ENCODE peak calls at places on chromosomes 7 and 10, in six cellular contexts. F is stimulated activated CD4-positive, alpha-beta T cell treated with anti-CD3 and anti-CD28 coated beads, Interleukin-15, amount 100 ng/mL, for 48 hours; P is Kasumi-1; V is activated naive CD8-positive, alpha-beta T cell treated with anti-CD3 and anti-CD28 coated beads, Interleukin-2, amount 50 U/mL, for 16 hours; R is HT1080; W is smooth muscle cell of the brain vasculature. K is an unnamed sample.

GRCh38 chr10:53980210-53980609 is 820.8 kb downstream of the PCDH15 start:
- DNase-seq in F (no peak), R (no peak), W (no peak), V (no peak), P (no peak), K (no peak)

GRCh38 chr7:1707756-1708611 is 37.9 kb downstream of the ELFN1 start:
- DNase-seq in P (no peak), V (no peak), R (no peak), W (no peak), F (no peak), K (no peak)

GRCh38 chr10:60182691-60183090 is 207.0 kb downstream of the ANK3 start:
- DNase-seq in R (no peak), W (no peak), F (no peak), V (no peak), P (no peak), K (no peak)

GRCh38 chr7:144468990-144469732 is 65.7 kb upstream of the NOBOX start:
- DNase-seq in V (no peak), W (peak; percentile 1), F (no peak), P (no peak), R (peak; percentile 10), K (no peak)

GRCh38 chr10:101319241-101319915 is 34.6 kb upstream of the BTRC start:
- DNase-seq in R (no peak), V (no peak), P (no peak), W (no peak), F (no peak), K (no peak)

GRCh38 chr10:88194041-88194887 is 330.8 kb downstream of the PTEN start:
- DNase-seq in V (no peak), P (peak; percentile 26), F (peak; percentile 4), W (no peak), R (peak; percentile 60), K (no peak)

GRCh38 chr10:91206427-91206826 is 14.0 kb upstream of the PCGF5 start:
- DNase-seq in W (no peak), R (no peak), V (no peak), P (peak; percentile 40), F (no peak), K (no peak)

GRCh38 chr10:72273410-72274212 is at the start of gene DDIT4:
- DNase-seq in R (peak; percentile 99), P (peak; percentile 99), V (peak; percentile 89), W (peak; percentile 97), F (peak; percentile 99), K (peak; percentile 99)

GRCh38 chr7:140655511-140656408 is 15.1 kb upstream of the DENND2A start:
- DNase-seq in P (no peak), W (no peak), R (no peak), V (no peak), F (no peak), K (no peak)

GRCh38 chr10:23136462-23136861 is 41.1 kb downstream of the MSRB2 start:
- DNase-seq in W (no peak), P (no peak), F (no peak), V (no peak), R (no peak), K (no peak)

GRCh38 chr10:52335665-52336064 is 21.6 kb downstream of the DKK1 start:
- DNase-seq in R (peak; percentile 44), W (no peak), F (no peak), P (no peak), V (no peak), K (no peak)

GRCh38 chr10:47207894-47208469 is 92.0 kb upstream of the GDF10 start:
- DNase-seq in R (no peak), V (no peak), P (no peak), W (no peak), F (no peak), K (no peak)

GRCh38 chr10:31707578-31708411 is 220.8 kb downstream of the ARHGAP12 start:
- DNase-seq in F (peak; percentile 38), P (peak; percentile 96), R (peak; percentile 85), V (peak; percentile 3), W (peak; percentile 67), K (peak; percentile 38)

GRCh38 chr7:155237297-155237696 is 60.4 kb upstream of the INSIG1 start:
- DNase-seq in V (no peak), F (no peak), P (no peak), R (no peak), W (no peak), K (no peak)

GRCh38 chr7:95690367-95690947 is 81.9 kb upstream of the DYNC1I1 start:
- DNase-seq in F (no peak), W (peak; percentile 29), P (peak; percentile 56), V (no peak), R (peak; percentile 66), K (no peak)

GRCh38 chr10:88289342-88289741 is 293.8 kb downstream of the RNLS start:
- DNase-seq in R (no peak), F (no peak), W (no peak), V (no peak), P (no peak), K (no peak)

GRCh38 chr7:131500357-131500756 is 56.1 kb downstream of the PODXL start:
- DNase-seq in W (no peak), V (no peak), P (no peak), F (no peak), R (no peak), K (no peak)

GRCh38 chr10:69757553-69758309 is 44.0 kb upstream of the COL13A1 start:
- DNase-seq in R (peak; percentile 35), F (no peak), V (no peak), W (peak; percentile 67), P (peak; percentile 26), K (no peak)

GRCh38 chr10:103062854-103063642 is 130.0 kb downstream of the NT5C2 start:
- DNase-seq in F (no peak), V (no peak), P (no peak), R (peak; percentile 42), W (no peak), K (no peak)

GRCh38 chr7:96303686-96304443 is 18.0 kb downstream of the SLC25A13 start:
- DNase-seq in P (no peak), W (no peak), R (peak; percentile 42), F (no peak), V (no peak), K (peak; percentile 39)

GRCh38 chr10:126701526-126701925 is 31.0 kb upstream of the C10orf90 start:
- DNase-seq in P (no peak), F (no peak), V (no peak), W (no peak), R (no peak), K (no peak)

GRCh38 chr7:107874605-107875446 is 16.2 kb upstream of the DLD start:
- DNase-seq in R (peak; percentile 78), F (no peak), P (peak; percentile 88), W (no peak), V (no peak), K (peak; percentile 51)

GRCh38 chr10:88386878-88387773 is 196.0 kb downstream of the RNLS start:
- DNase-seq in P (peak; percentile 100), F (no peak), V (no peak), W (peak; percentile 35), R (no peak), K (peak; percentile 27)

GRCh38 chr7:27125986-27126394 is 4.6 kb downstream of the HOXA4 start:
- DNase-seq in V (no peak), P (no peak), F (no peak), W (no peak), R (no peak), K (no peak)

GRCh38 chr7:131945313-131945831 is 388.9 kb upstream of the PODXL start:
- DNase-seq in R (peak; percentile 68), P (peak; percentile 46), V (no peak), F (peak; percentile 9), W (peak; percentile 17), K (peak; percentile 31)

GRCh38 chr7:85185355-85186082 is 1.3 kb downstream of the SEMA3D start:
- DNase-seq in R (peak; percentile 54), W (no peak), P (peak; percentile 39), V (no peak), F (no peak), K (peak; percentile 32)

GRCh38 chr10:49161411-49161997 is 26.7 kb downstream of the TMEM273 start:
- DNase-seq in W (no peak), P (peak; percentile 86), R (peak; percentile 79), V (no peak), F (no peak), K (peak; percentile 10)

GRCh38 chr7:17131060-17131345 is 167.4 kb upstream of the AHR start:
- DNase-seq in V (no peak), W (no peak), P (no peak), R (no peak), F (no peak), K (no peak)

GRCh38 chr10:25547391-25547790 is 372.6 kb downstream of the GPR158 start:
- DNase-seq in P (no peak), W (no peak), V (no peak), F (no peak), R (peak; percentile 52), K (no peak)

GRCh38 chr7:157932498-157933218 is 595.9 kb downstream of the DNAJB6 start:
- DNase-seq in W (no peak), P (no peak), R (peak; percentile 36), F (no peak), V (no peak), K (no peak)

GRCh38 chr7:106139253-106140251 is 27.4 kb upstream of the SYPL1 start:
- DNase-seq in W (no peak), R (no peak), V (no peak), F (no peak), P (no peak), K (no peak)

GRCh38 chr7:138865843-138866242 is 67.8 kb upstream of the ATP6V0A4 start:
- DNase-seq in P (peak; percentile 86), F (no peak), V (no peak), W (no peak), R (no peak), K (no peak)

GRCh38 chr10:48527691-48528212 is 77.1 kb downstream of the ARHGAP22 start:
- DNase-seq in V (no peak), P (no peak), W (no peak), R (no peak), F (no peak), K (no peak)

GRCh38 chr10:131727612-131728011 is 173.2 kb upstream of the PPP2R2D start:
- DNase-seq in P (no peak), W (no peak), R (no peak), V (no peak), F (no peak), K (no peak)

GRCh38 chr10:17074548-17074860 is 55.1 kb downstream of the CUBN start:
- DNase-seq in R (peak; percentile 79), P (no peak), V (no peak), F (no peak), W (no peak), K (no peak)

GRCh38 chr7:48421357-48421756 is 250.1 kb downstream of the ABCA13 start:
- DNase-seq in W (no peak), R (no peak), P (no peak), F (no peak), V (no peak), K (no peak)

K was measured in HTR-8/SVneo.